ENCODE peak calls at places on chromosomes 1 and 21, in nine cellular contexts. One of them, this sample, is unnamed.

GRCh38 chr1:163035791-163036249 is 33.3 kb upstream of the RGS4 start:
- DNase-seq in A172: peak; percentile 99
- DNase-seq in stimulated activated CD4-positive, alpha-beta T cell treated with anti-CD3 and anti-CD28 coated beads, Interleukin-1b, Interleukin-23, amount 100 ng/mL, for 48 hours: no peak
- DNase-seq in AG08396: peak; percentile 37
- DNase-seq in mesendoderm: peak; percentile 29
- DNase-seq in astrocyte of the cerebellum: peak; percentile 83
- DNase-seq in stimulated activated CD8-positive, alpha-beta memory T cell treated with anti-CD3 and anti-CD28 coated beads, Interleukin-4, amount 100 ng/mL, for 24 hours: no peak
- DNase-seq in endodermal cell: no peak
- DNase-seq in adrenal gland: no peak
- DNase-seq in this sample: peak; percentile 72

GRCh38 chr1:206449566-206449965 is 20.7 kb upstream of the IKBKE start:
- DNase-seq in stimulated activated CD8-positive, alpha-beta memory T cell treated with anti-CD3 and anti-CD28 coated beads, Interleukin-4, amount 100 ng/mL, for 24 hours: no peak
- DNase-seq in adrenal gland: no peak
- DNase-seq in stimulated activated CD4-positive, alpha-beta T cell treated with anti-CD3 and anti-CD28 coated beads, Interleukin-1b, Interleukin-23, amount 100 ng/mL, for 48 hours: no peak
- DNase-seq in mesendoderm: peak; percentile 21
- DNase-seq in astrocyte of the cerebellum: no peak
- DNase-seq in AG08396: no peak
- DNase-seq in A172: no peak
- DNase-seq in endodermal cell: no peak
- DNase-seq in this sample: peak; percentile 73

GRCh38 chr1:246797597-246797996 is 73.4 kb downstream of the SCCPDH start:
- DNase-seq in astrocyte of the cerebellum: no peak
- DNase-seq in adrenal gland: no peak
- DNase-seq in mesendoderm: no peak
- DNase-seq in AG08396: no peak
- DNase-seq in A172: no peak
- DNase-seq in stimulated activated CD4-positive, alpha-beta T cell treated with anti-CD3 and anti-CD28 coated beads, Interleukin-1b, Interleukin-23, amount 100 ng/mL, for 48 hours: no peak
- DNase-seq in endodermal cell: no peak
- DNase-seq in stimulated activated CD8-positive, alpha-beta memory T cell treated with anti-CD3 and anti-CD28 coated beads, Interleukin-4, amount 100 ng/mL, for 24 hours: no peak
- DNase-seq in this sample: no peak

GRCh38 chr1:213050745-213051126 is 305 bp upstream of the RPS6KC1 start:
- DNase-seq in A172: no peak
- DNase-seq in stimulated activated CD4-positive, alpha-beta T cell treated with anti-CD3 and anti-CD28 coated beads, Interleukin-1b, Interleukin-23, amount 100 ng/mL, for 48 hours: no peak
- DNase-seq in endodermal cell: no peak
- DNase-seq in stimulated activated CD8-positive, alpha-beta memory T cell treated with anti-CD3 and anti-CD28 coated beads, Interleukin-4, amount 100 ng/mL, for 24 hours: no peak
- DNase-seq in mesendoderm: no peak
- DNase-seq in AG08396: no peak
- DNase-seq in astrocyte of the cerebellum: no peak
- DNase-seq in adrenal gland: no peak
- DNase-seq in this sample: no peak

GRCh38 chr1:14996133-14997050 is 157.2 kb upstream of the TMEM51 start:
- DNase-seq in adrenal gland: peak; percentile 93
- DNase-seq in AG08396: peak; percentile 84
- DNase-seq in stimulated activated CD8-positive, alpha-beta memory T cell treated with anti-CD3 and anti-CD28 coated beads, Interleukin-4, amount 100 ng/mL, for 24 hours: no peak
- DNase-seq in mesendoderm: peak; percentile 76
- DNase-seq in endodermal cell: peak; percentile 72
- DNase-seq in astrocyte of the cerebellum: no peak
- DNase-seq in stimulated activated CD4-positive, alpha-beta T cell treated with anti-CD3 and anti-CD28 coated beads, Interleukin-1b, Interleukin-23, amount 100 ng/mL, for 48 hours: no peak
- DNase-seq in A172: peak; percentile 88
- DNase-seq in this sample: no peak

GRCh38 chr1:236100799-236101198 is 35.9 kb upstream of the NID1 start:
- DNase-seq in stimulated activated CD4-positive, alpha-beta T cell treated with anti-CD3 and anti-CD28 coated beads, Interleukin-1b, Interleukin-23, amount 100 ng/mL, for 48 hours: no peak
- DNase-seq in AG08396: no peak
- DNase-seq in stimulated activated CD8-positive, alpha-beta memory T cell treated with anti-CD3 and anti-CD28 coated beads, Interleukin-4, amount 100 ng/mL, for 24 hours: no peak
- DNase-seq in endodermal cell: no peak
- DNase-seq in adrenal gland: no peak
- DNase-seq in A172: no peak
- DNase-seq in astrocyte of the cerebellum: no peak
- DNase-seq in mesendoderm: no peak
- DNase-seq in this sample: no peak

GRCh38 chr1:161190962-161191521 is 7.8 kb downstream of the ADAMTS4 start:
- DNase-seq in stimulated activated CD4-positive, alpha-beta T cell treated with anti-CD3 and anti-CD28 coated beads, Interleukin-1b, Interleukin-23, amount 100 ng/mL, for 48 hours: no peak
- DNase-seq in mesendoderm: no peak
- DNase-seq in A172: no peak
- DNase-seq in stimulated activated CD8-positive, alpha-beta memory T cell treated with anti-CD3 and anti-CD28 coated beads, Interleukin-4, amount 100 ng/mL, for 24 hours: no peak
- DNase-seq in endodermal cell: peak; percentile 77
- DNase-seq in adrenal gland: no peak
- DNase-seq in AG08396: no peak
- DNase-seq in astrocyte of the cerebellum: no peak
- DNase-seq in this sample: no peak

GRCh38 chr21:30981403-30981802 is 56.9 kb downstream of the KRTAP19-8 start:
- DNase-seq in astrocyte of the cerebellum: no peak
- DNase-seq in mesendoderm: no peak
- DNase-seq in AG08396: no peak
- DNase-seq in A172: no peak
- DNase-seq in stimulated activated CD8-positive, alpha-beta memory T cell treated with anti-CD3 and anti-CD28 coated beads, Interleukin-4, amount 100 ng/mL, for 24 hours: no peak
- DNase-seq in adrenal gland: no peak
- DNase-seq in endodermal cell: no peak
- DNase-seq in stimulated activated CD4-positive, alpha-beta T cell treated with anti-CD3 and anti-CD28 coated beads, Interleukin-1b, Interleukin-23, amount 100 ng/mL, for 48 hours: no peak
- DNase-seq in this sample: no peak

GRCh38 chr1:69223156-69223555 is 344.6 kb upstream of the LRRC7 start:
- DNase-seq in astrocyte of the cerebellum: no peak
- DNase-seq in AG08396: no peak
- DNase-seq in stimulated activated CD8-positive, alpha-beta memory T cell treated with anti-CD3 and anti-CD28 coated beads, Interleukin-4, amount 100 ng/mL, for 24 hours: no peak
- DNase-seq in endodermal cell: no peak
- DNase-seq in stimulated activated CD4-positive, alpha-beta T cell treated with anti-CD3 and anti-CD28 coated beads, Interleukin-1b, Interleukin-23, amount 100 ng/mL, for 48 hours: no peak
- DNase-seq in A172: no peak
- DNase-seq in mesendoderm: no peak
- DNase-seq in adrenal gland: no peak
- DNase-seq in this sample: no peak

GRCh38 chr21:38766987-38767722 is 38.6 kb upstream of the ETS2 start:
- DNase-seq in A172: no peak
- DNase-seq in adrenal gland: no peak
- DNase-seq in stimulated activated CD8-positive, alpha-beta memory T cell treated with anti-CD3 and anti-CD28 coated beads, Interleukin-4, amount 100 ng/mL, for 24 hours: peak; percentile 36
- DNase-seq in stimulated activated CD4-positive, alpha-beta T cell treated with anti-CD3 and anti-CD28 coated beads, Interleukin-1b, Interleukin-23, amount 100 ng/mL, for 48 hours: peak; percentile 72
- DNase-seq in astrocyte of the cerebellum: no peak
- DNase-seq in endodermal cell: no peak
- DNase-seq in AG08396: no peak
- DNase-seq in mesendoderm: no peak
- DNase-seq in this sample: no peak

GRCh38 chr21:16264314-16264713 is 534.5 kb downstream of the USP25 start:
- DNase-seq in stimulated activated CD8-positive, alpha-beta memory T cell treated with anti-CD3 and anti-CD28 coated beads, Interleukin-4, amount 100 ng/mL, for 24 hours: no peak
- DNase-seq in astrocyte of the cerebellum: no peak
- DNase-seq in AG08396: no peak
- DNase-seq in stimulated activated CD4-positive, alpha-beta T cell treated with anti-CD3 and anti-CD28 coated beads, Interleukin-1b, Interleukin-23, amount 100 ng/mL, for 48 hours: no peak
- DNase-seq in adrenal gland: no peak
- DNase-seq in A172: no peak
- DNase-seq in mesendoderm: no peak
- DNase-seq in endodermal cell: no peak
- DNase-seq in this sample: peak; percentile 22